ENCODE peak calls at places on chromosomes 6 and 20, in four cellular contexts. Q is astrocyte, S is IMR-90, X is tibial artery. E is an unnamed sample.

GRCh38 chr20:61253264-61253639 is 1.2 kb downstream of the CDH4 start:
- DNase-seq in Q (no peak), S (peak; percentile 45), X (no peak), E (no peak)

GRCh38 chr6:15819841-15820240 is 157.0 kb upstream of the DTNBP1 start:
- DNase-seq in Q (no peak), S (no peak), X (no peak), E (no peak)

GRCh38 chr6:61622601-61623000 is 663.4 kb downstream of the KHDRBS2 start:
- DNase-seq in Q (no peak), S (no peak), X (no peak), E (no peak)

GRCh38 chr20:38076548-38076947 is 43.0 kb downstream of the RPRD1B start:
- DNase-seq in Q (no peak), S (no peak), X (no peak), E (no peak)

GRCh38 chr6:89302195-89302770 is 12.8 kb downstream of the GABRR2 start:
- DNase-seq in Q (no peak), S (no peak), X (no peak), E (no peak)

GRCh38 chr6:68728124-68728523 is 93.0 kb downstream of the ADGRB3 start:
- DNase-seq in Q (peak; percentile 8), S (no peak), X (no peak), E (no peak)

GRCh38 chr6:14655201-14655988 is 537.8 kb downstream of the CD83 start:
- DNase-seq in Q (no peak), S (no peak), X (no peak), E (no peak)

GRCh38 chr6:79084693-79085092 is 6.6 kb upstream of the PHIP start:
- DNase-seq in Q (no peak), S (no peak), X (no peak), E (no peak)

GRCh38 chr6:151388997-151389639 is 2.2 kb downstream of the ZBTB2 start:
- DNase-seq in Q (no peak), S (no peak), X (no peak), E (no peak)

GRCh38 chr20:2869381-2869780 is 3.9 kb upstream of the PTPRA start:
- DNase-seq in Q (no peak), S (no peak), X (no peak), E (no peak)

DNA sequence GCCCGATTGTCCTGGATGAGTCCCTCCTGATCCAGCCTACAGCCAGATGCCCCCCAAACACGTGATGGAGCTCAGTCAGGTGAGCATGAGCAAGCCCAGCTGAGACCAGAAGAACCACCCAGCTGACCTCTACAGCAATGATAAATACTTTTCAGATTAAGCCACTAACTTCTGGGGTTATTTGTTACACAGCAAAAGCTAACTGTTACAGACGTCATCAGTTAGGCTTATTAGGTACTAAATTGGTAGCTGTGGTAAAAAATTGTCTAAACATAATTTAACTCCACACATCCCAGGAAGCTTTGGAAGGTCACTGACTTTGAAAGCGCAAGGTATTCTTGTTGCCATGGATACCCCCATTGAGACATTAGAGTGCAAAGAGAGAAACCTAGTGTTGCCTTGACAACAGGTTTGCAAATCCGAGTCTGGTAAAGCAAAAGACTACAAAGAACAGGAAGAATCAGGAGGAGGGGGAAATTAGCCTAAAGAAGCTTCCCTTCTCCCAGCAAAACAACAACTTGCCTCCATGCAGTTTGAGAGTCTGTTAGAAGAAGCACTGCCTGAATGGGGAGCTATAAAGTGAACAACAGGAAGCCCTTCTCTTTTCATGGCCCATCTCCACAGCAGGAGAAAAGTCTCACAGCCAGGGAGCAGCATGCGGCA is 41.8 kb upstream of the ZNF831 start:
- DNase-seq in Q (no peak), S (no peak), X (no peak), E (no peak)
- TF ChIP-seq CTCF in Q (no peak), S (no peak), X (no peak), E (no peak)

GRCh38 chr6:29602564-29603361 is 17.8 kb downstream of the OR2H2 start:
- DNase-seq in Q (peak; percentile 6), S (peak; percentile 7), X (no peak), E (no peak)
- TF ChIP-seq CTCF in Q (peak; percentile 23), S (peak; percentile 18), X (no peak), E (peak; percentile 4)

DNA sequence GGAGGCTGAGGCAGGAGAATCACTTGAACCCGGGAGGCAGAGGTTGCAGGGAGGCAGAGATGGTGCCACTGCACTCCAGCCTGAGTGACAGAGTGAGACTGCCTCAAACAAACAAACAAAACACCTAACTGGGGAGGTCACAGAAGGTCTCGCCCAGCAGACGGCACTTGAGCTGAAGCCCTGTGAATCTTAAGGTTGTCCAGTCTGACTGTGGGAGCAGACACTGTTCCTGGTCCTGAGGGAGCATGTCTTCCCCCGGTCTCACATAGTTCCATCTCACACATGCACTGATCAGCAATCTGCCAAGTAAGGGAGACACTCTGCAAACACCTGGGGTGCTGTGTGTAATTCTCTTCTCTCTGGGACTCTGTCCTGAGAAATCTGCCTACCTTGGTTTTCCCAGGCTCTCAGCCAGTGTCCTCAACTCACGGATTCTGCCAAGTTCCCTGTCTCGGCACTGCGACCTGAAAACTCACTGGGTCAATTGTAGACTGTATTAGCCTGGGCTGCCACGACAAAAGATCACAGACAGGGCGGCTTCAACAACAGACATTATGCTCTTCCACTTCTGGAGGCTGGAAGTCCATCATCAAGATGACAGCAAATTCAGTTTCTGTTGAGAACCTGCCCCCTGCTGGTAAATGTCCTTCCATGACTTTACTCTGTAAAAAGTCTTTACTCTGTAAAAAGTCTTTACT is 94.3 kb downstream of the JPH2 start:
- DNase-seq in Q (peak; percentile 20), S (peak; percentile 49), X (no peak), E (peak; percentile 16)
- TF ChIP-seq CTCF in Q (peak; percentile 58), S (peak; percentile 56), X (peak; percentile 23), E (peak; percentile 56)

GRCh38 chr6:75551367-75551952 is 50.2 kb upstream of the SENP6 start:
- DNase-seq in Q (no peak), S (no peak), X (no peak), E (no peak)

GRCh38 chr6:75543311-75543710 is 49.7 kb upstream of the FILIP1 start:
- DNase-seq in Q (no peak), S (no peak), X (no peak), E (no peak)

GRCh38 chr6:75550544-75551167 is 51.0 kb upstream of the SENP6 start:
- DNase-seq in Q (peak; percentile 23), S (no peak), X (no peak), E (no peak)

DNA sequence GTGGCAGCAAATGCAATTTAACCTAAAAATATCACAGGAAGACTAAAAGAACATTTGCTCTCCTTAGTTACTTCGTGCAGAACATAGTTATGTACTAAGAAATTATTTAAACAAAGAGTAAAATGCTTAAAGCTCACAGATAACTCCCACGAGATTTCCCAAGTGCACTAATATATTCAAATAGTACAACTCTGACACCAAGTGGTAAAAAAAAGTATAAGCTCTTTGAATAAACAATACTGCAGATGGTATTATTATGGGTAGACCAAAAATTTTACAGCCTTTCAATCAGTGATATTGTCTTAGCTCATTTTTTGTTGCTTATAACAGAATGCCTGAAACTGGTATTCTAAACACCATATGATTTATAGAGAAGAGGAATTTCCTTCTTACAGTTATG is 52.8 kb upstream of the FILIP1 start:
- DNase-seq in Q (peak; percentile 7), S (peak; percentile 35), X (no peak), E (no peak)
- TF ChIP-seq CTCF in Q (no peak), S (peak; percentile 43), X (no peak), E (peak; percentile 19)

GRCh38 chr6:42084889-42085288 is 34.6 kb downstream of the TAF8 start:
- DNase-seq in Q (no peak), S (peak; percentile 32), X (no peak), E (no peak)

GRCh38 chr6:42083530-42083929 is 33.2 kb downstream of the TAF8 start:
- DNase-seq in Q (no peak), S (no peak), X (no peak), E (no peak)

GRCh38 chr6:42086665-42087050 is 36.3 kb downstream of the TAF8 start:
- DNase-seq in Q (no peak), S (no peak), X (no peak), E (no peak)

GRCh38 chr6:42088101-42088591 is 37.8 kb downstream of the TAF8 start:
- DNase-seq in Q (peak; percentile 41), S (peak; percentile 54), X (no peak), E (no peak)

GRCh38 chr6:42086046-42086664 is 35.8 kb downstream of the TAF8 start:
- DNase-seq in Q (no peak), S (no peak), X (no peak), E (no peak)
- TF ChIP-seq CTCF in Q (peak; percentile 19), S (peak; percentile 22), X (no peak), E (no peak)

DNA sequence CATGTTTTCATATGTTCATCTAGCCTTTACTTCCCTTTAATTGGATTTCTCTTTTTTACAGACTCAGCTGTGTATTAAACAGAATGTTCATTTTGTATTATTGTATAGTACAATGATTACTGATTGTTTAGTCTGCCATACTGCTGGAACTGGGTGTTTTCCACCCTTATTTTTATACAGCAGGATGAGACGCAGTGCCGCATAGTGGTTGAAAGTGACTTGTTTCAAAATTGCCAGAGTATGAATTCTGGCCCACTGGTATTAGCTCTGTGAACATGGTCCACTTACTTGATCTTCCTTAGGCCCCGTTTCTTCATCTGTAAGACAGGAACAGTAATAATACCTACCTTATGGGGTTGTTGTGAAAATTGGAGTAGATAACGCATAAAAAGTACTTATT is 22.1 kb downstream of the AFDN start:
- DNase-seq in Q (no peak), S (no peak), X (no peak), E (no peak)
- TF ChIP-seq CTCF in Q (no peak), S (no peak), X (no peak), E (no peak)

E was measured in AG09319.